ENCODE peak calls at places on chromosome 1, in four cellular contexts. O is pancreas, T is heart left ventricle, G is GM23248. M is an unnamed sample.

GRCh38 chr1:160149235-160149634 is 2.2 kb upstream of the ATP1A4 start:
- DNase-seq in O (no peak), T (no peak), G (peak; percentile 76), M (no peak)

GRCh38 chr1:99970713-99971255 is 988 bp downstream of the SLC35A3 start:
- DNase-seq in O (no peak), T (no peak), G (peak; percentile 47), M (no peak)

GRCh38 chr1:203573730-203574129 is 52.9 kb upstream of the ATP2B4 start:
- DNase-seq in O (no peak), T (no peak), G (no peak), M (no peak)

GRCh38 chr1:113891631-113892220 is 4.3 kb upstream of the BCL2L15 start:
- DNase-seq in O (no peak), T (no peak), G (no peak), M (no peak)

GRCh38 chr1:170253180-170253579 is 107.4 kb downstream of the NTMT2 start:
- DNase-seq in O (no peak), T (no peak), G (peak; percentile 78), M (no peak)

GRCh38 chr1:116904791-116905320 is 4.9 kb upstream of the PTGFRN start:
- DNase-seq in O (no peak), T (no peak), G (peak; percentile 50), M (no peak)

GRCh38 chr1:55927934-55928333 is 651.4 kb downstream of the PLPP3 start:
- DNase-seq in O (no peak), T (no peak), G (peak; percentile 6), M (no peak)

GRCh38 chr1:228066891-228067654 is 15.4 kb upstream of the ARF1 start:
- DNase-seq in O (peak; percentile 55), T (peak; percentile 11), G (no peak), M (no peak)

GRCh38 chr1:181094813-181095212 is 6.3 kb downstream of the IER5 start:
- DNase-seq in O (no peak), T (peak; percentile 71), G (peak; percentile 94), M (no peak)

GRCh38 chr1:247347395-247348222 is 15.9 kb upstream of the ZNF496 start:
- DNase-seq in O (no peak), T (no peak), G (peak; percentile 26), M (no peak)

GRCh38 chr1:54114955-54115354 is 37.8 kb downstream of the CDCP2 start:
- DNase-seq in O (no peak), T (no peak), G (no peak), M (no peak)
- H3K4me3 ChIP-seq in O (no peak overlapping the region), T (no peak overlapping the region), G (no peak overlapping the region), M (no peak overlapping the region)

DNA sequence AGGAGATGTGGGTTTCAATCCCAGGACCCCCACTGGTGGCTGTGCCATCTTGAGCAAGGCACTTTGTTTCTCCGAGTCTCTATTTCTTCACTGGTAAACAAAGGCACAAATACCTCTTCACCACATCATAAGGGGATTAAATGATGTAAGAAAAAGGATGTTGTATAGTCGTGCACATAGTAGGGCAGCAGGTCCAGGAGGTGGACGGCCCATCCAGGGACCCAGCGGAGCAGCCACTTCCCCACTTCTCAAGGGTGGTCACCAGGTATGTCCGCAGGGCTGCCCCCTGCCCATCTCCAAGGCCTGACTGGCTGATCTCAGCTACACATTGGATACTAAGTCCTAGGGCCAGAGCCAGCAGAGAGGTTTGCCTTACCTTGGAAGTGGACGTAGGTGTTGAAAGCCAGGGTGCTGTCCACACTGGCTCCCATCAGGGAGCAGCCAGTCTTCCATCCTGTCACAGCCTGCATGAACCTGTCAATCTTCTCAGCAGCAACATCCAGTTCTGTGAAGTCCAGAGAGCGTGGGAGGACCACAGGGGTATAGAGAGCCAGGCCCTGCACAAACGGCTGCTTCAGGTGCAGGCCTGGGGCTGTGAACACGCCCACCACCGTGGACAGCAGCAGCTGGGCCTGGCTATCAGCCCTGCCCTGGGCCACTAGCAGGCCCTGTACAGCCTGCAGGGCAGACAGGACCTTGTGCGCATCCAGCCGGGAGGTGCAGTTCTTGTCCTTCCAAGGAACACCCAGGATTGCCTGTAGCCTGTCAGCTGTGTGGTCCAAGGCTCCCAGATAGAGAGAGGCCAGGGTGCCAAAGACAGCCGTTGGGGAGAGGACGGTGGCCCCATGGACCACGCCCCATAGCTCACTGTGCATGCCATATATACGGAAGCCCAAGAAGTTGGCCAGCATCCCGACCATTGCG is 4.0 kb downstream of the AGT start:
- DNase-seq in O (no peak), T (no peak), G (no peak), M (no peak)
- H3K4me3 ChIP-seq in O (no peak overlapping the region), T (peak overlapping the region; percentile 20), G (no peak overlapping the region), M (no peak overlapping the region)

DNA sequence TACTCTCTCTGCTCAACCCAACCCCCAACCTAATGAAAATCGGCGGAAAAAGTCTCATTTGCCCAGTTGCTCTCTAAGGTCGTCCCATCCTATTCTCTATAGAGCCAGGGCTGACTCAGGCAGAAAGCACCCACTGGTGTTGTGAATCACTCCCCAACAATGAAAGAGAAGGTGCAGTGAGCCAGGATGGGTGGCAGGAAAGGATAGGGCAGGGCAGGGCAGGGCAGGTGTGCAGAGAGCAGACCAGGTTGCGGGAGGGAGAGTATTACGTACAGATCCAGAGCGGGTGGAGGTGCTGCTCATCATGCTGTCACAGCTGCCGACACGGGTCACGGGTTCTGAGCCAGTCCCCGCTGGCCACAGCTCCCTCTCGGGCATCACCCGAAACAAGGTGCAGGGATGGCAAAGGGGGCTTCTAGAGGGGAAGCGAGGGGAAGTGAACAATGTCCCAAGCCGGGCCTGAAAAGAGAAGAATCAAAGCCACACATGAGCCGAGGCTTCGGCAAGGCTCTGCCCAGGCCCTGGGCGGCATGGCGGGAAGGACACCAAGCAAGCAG is 5.3 kb downstream of the C1orf116 start:
- DNase-seq in O (no peak), T (no peak), G (peak; percentile 65), M (no peak)
- H3K4me3 ChIP-seq in O (no peak overlapping the region), T (no peak overlapping the region), G (no peak overlapping the region), M (peak overlapping the region; percentile 13)

GRCh38 chr1:215667796-215668195 is 100.7 kb downstream of the KCTD3 start:
- DNase-seq in O (no peak), T (no peak), G (no peak), M (no peak)
- H3K4me3 ChIP-seq in O (no peak overlapping the region), T (no peak overlapping the region), G (no peak overlapping the region), M (no peak overlapping the region)

DNA sequence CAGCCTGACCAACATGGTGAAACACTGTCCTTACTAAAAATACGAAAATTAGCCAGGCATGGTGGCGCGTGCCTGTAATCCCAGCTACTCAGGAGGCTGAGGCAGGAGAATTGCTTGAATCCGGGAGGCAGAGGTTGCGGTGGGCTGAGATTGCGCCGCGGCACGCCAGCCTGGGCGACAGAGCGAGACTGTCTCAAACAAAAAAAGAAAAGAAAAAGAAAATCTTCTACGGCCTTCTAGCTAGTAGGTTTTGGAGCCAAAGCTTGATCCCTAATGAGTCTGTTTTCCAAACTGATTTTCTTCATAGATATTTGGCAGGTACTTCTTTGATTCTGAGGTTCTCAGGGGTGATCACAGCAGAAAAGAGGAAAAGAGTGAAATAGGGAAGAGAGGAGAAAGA is 182.3 kb upstream of the TMEM51 start:
- DNase-seq in O (peak; percentile 3), T (no peak), G (peak; percentile 53), M (no peak)
- H3K4me3 ChIP-seq in O (no peak overlapping the region), T (peak overlapping the region; percentile 12), G (peak overlapping the region; percentile 59), M (no peak overlapping the region)